ENCODE peak calls at places on chromosomes 3 and 15, in seven cellular contexts. J is CD4-positive, alpha-beta T cell; I is heart right ventricle; P is GM12864; Z is astrocyte; O is glutamatergic neuron; Y is fibroblast of the aortic adventitia. S is an unnamed sample.

GRCh38 chr15:57752840-57753239 is 46.3 kb downstream of the POLR2M start:
- DNase-seq in J (no peak), O (no peak), P (no peak), I (no peak), Z (no peak), Y (no peak), S (no peak)

GRCh38 chr3:168817177-168817576 is 721.5 kb upstream of the GOLIM4 start:
- DNase-seq in J (no peak), P (no peak), Z (no peak), Y (no peak), O (no peak), I (no peak), S (no peak)

GRCh38 chr3:153783106-153783505 is 338.1 kb upstream of the ARHGEF26 start:
- DNase-seq in Y (peak; percentile 43), O (peak; percentile 44), J (no peak), P (no peak), Z (no peak), I (no peak), S (no peak)

GRCh38 chr3:146814601-146815315 is 209.6 kb upstream of the PLSCR5 start:
- DNase-seq in I (no peak), P (no peak), J (no peak), Z (peak; percentile 51), O (no peak), Y (peak; percentile 71), S (no peak)

GRCh38 chr15:90881181-90881977 is 2.9 kb upstream of the FES start:
- DNase-seq in J (no peak), P (no peak), I (no peak), Z (no peak), O (no peak), Y (no peak), S (peak; percentile 60)

GRCh38 chr3:149453140-149453805 is 21.2 kb upstream of the TM4SF4 start:
- DNase-seq in I (no peak), P (no peak), O (no peak), Y (no peak), Z (no peak), J (no peak), S (no peak)

GRCh38 chr15:94335616-94336015 is 104.3 kb downstream of the MCTP2 start:
- DNase-seq in Y (no peak), P (no peak), J (no peak), Z (no peak), O (no peak), I (no peak), S (no peak)

GRCh38 chr15:59160880-59161593 is 45.6 kb upstream of the LDHAL6B start:
- DNase-seq in J (peak; percentile 2), I (no peak), O (peak; percentile 67), Z (no peak), Y (no peak), P (no peak), S (no peak)

GRCh38 chr3:187739125-187739560 is 6.1 kb downstream of the BCL6 start:
- DNase-seq in I (peak; percentile 47), O (peak; percentile 60), Y (no peak), Z (no peak), J (no peak), P (no peak), S (no peak)

GRCh38 chr15:84006467-84006866 is 229.1 kb upstream of the GOLGA6L4 start:
- DNase-seq in I (no peak), P (no peak), Y (no peak), Z (no peak), O (no peak), J (no peak), S (no peak)

GRCh38 chr15:70258369-70259029 is 160.8 kb upstream of the TLE3 start:
- DNase-seq in Y (no peak), O (no peak), P (peak; percentile 29), I (no peak), J (peak; percentile 55), Z (peak; percentile 18), S (peak; percentile 11)

GRCh38 chr3:122468896-122469533 is 45.7 kb downstream of the KPNA1 start:
- DNase-seq in Z (no peak), J (no peak), O (no peak), I (no peak), P (no peak), Y (no peak), S (no peak)

GRCh38 chr3:61669676-61670299 is 108.4 kb downstream of the PTPRG start:
- DNase-seq in I (no peak), Z (no peak), O (no peak), J (no peak), P (no peak), Y (no peak), S (no peak)

GRCh38 chr15:78104566-78105500 is 12.5 kb downstream of the SH2D7 start:
- DNase-seq in Y (no peak), I (no peak), J (no peak), Z (no peak), O (no peak), P (no peak), S (no peak)

GRCh38 chr3:157700405-157700804 is 197.2 kb upstream of the VEPH1 start:
- DNase-seq in J (no peak), O (no peak), I (no peak), Z (no peak), Y (no peak), P (no peak), S (no peak)

GRCh38 chr3:62378329-62378789 is 5.0 kb upstream of the FEZF2 start:
- DNase-seq in J (no peak), P (no peak), O (peak; percentile 49), Z (no peak), Y (no peak), I (no peak), S (no peak)

GRCh38 chr3:128453521-128454309 is 13.0 kb downstream of the DNAJB8 start:
- DNase-seq in Y (no peak), Z (no peak), P (no peak), J (no peak), I (no peak), O (no peak), S (peak; percentile 60)

GRCh38 chr3:29494305-29495036 is 213.6 kb downstream of the RBMS3 start:
- DNase-seq in P (no peak), J (no peak), O (no peak), I (no peak), Z (no peak), Y (peak; percentile 86), S (no peak)

GRCh38 chr15:65583701-65584100 is 27.2 kb downstream of the INTS14 start:
- DNase-seq in Y (no peak), Z (peak; percentile 37), I (no peak), P (peak; percentile 24), O (no peak), J (peak; percentile 11), S (no peak)

GRCh38 chr3:195385526-195385925 is 57.3 kb downstream of the ACAP2 start:
- DNase-seq in Z (peak; percentile 53), P (no peak), Y (peak; percentile 33), I (no peak), J (no peak), O (no peak), S (no peak)

GRCh38 chr3:178901204-178901603 is 170.4 kb downstream of the ZMAT3 start:
- DNase-seq in I (no peak), O (no peak), Y (no peak), Z (no peak), J (no peak), P (no peak), S (no peak)

GRCh38 chr15:78264304-78265136 is at the start of gene DNAJA4:
- DNase-seq in J (peak; percentile 50), Y (no peak), P (no peak), Z (peak; percentile 31), O (peak; percentile 44), I (peak; percentile 70), S (peak; percentile 36)

GRCh38 chr15:51629612-51630011 is 7.0 kb upstream of the DMXL2 start:
- DNase-seq in J (no peak), Y (no peak), Z (no peak), I (no peak), O (no peak), P (no peak), S (no peak)

GRCh38 chr15:77810180-77810579 is 177.5 kb upstream of the LINGO1 start:
- DNase-seq in Z (no peak), P (no peak), I (no peak), O (peak; percentile 84), J (no peak), Y (no peak), S (no peak)

GRCh38 chr3:64111872-64112271 is 88.6 kb upstream of the PSMD6 start:
- DNase-seq in I (no peak), O (no peak), Y (no peak), P (no peak), Z (no peak), J (no peak), S (no peak)

GRCh38 chr3:120450914-120451669 is at the start of gene FSTL1:
- DNase-seq in I (peak; percentile 74), O (peak; percentile 77), Z (peak; percentile 71), P (no peak), Y (peak; percentile 71), J (no peak), S (peak; percentile 38)

GRCh38 chr15:99390667-99391066 is 139.4 kb downstream of the LRRC28 start:
- DNase-seq in P (no peak), I (no peak), Z (no peak), Y (no peak), O (no peak), J (no peak), S (no peak)
- TF ChIP-seq CTCF in P (no peak), I (no peak), Z (no peak), Y (no peak), O (no peak), J (no peak), S (no peak)

GRCh38 chr15:29126208-29126536 is 143.4 kb downstream of the NSMCE3 start:
- DNase-seq in J (no peak), O (peak; percentile 17), P (no peak), Z (no peak), Y (no peak), I (no peak), S (peak; percentile 63)

GRCh38 chr15:29123991-29124390 is 145.6 kb downstream of the NSMCE3 start:
- DNase-seq in Z (no peak), P (no peak), Y (no peak), J (no peak), O (peak; percentile 20), I (no peak), S (no peak)

GRCh38 chr15:29123171-29123570 is 146.5 kb downstream of the NSMCE3 start:
- DNase-seq in I (no peak), O (peak; percentile 11), J (no peak), Z (no peak), P (no peak), Y (no peak), S (no peak)

GRCh38 chr15:29125382-29126207 is 144.0 kb downstream of the NSMCE3 start:
- DNase-seq in Y (no peak), J (no peak), O (peak; percentile 19), P (no peak), I (no peak), Z (no peak), S (peak; percentile 42)

GRCh38 chr15:29124581-29125381 is 144.8 kb downstream of the NSMCE3 start:
- DNase-seq in P (no peak), Y (no peak), Z (peak; percentile 68), J (no peak), I (no peak), O (peak; percentile 19), S (no peak)
- TF ChIP-seq CTCF in P (no peak), Y (no peak), Z (peak; percentile 23), J (no peak), I (no peak), O (no peak), S (no peak)

GRCh38 chr3:36701249-36701572 is 63.1 kb downstream of the DCLK3 start:
- DNase-seq in J (no peak), O (no peak), P (no peak), Z (no peak), Y (no peak), I (no peak), S (no peak)
- TF ChIP-seq CTCF in J (no peak), O (peak; percentile 3), P (no peak), Z (no peak), Y (no peak), I (no peak), S (no peak)

GRCh38 chr3:112699436-112699978 is 58.6 kb upstream of the CCDC80 start:
- DNase-seq in P (no peak), Y (peak; percentile 46), O (no peak), J (no peak), Z (peak; percentile 82), I (no peak), S (no peak)
- TF ChIP-seq CTCF in P (no peak), Y (no peak), O (no peak), J (no peak), Z (no peak), I (no peak), S (no peak)